ENCODE peak calls at places on chromosomes 12 and 14, in eight cellular contexts. N, B, P, O, W, T, D and G are unnamed samples.
A peak's percentile ranks its signal among the peaks of the same experiment; 100 is the strongest.

GRCh38 chr14:59161571-59162175 is 26.8 kb upstream of the DAAM1 start:
- DNase-seq in N (peak; percentile 26), B (peak; percentile 89), P (peak; percentile 63), O (peak; percentile 86), W (no peak), T (peak; percentile 74), D (peak; percentile 80), G (peak; percentile 74)

GRCh38 chr12:3683670-3684069 is 69.2 kb downstream of the CRACR2A start:
- DNase-seq in N (no peak), B (peak; percentile 75), P (peak; percentile 6), O (peak; percentile 16), W (no peak), T (peak; percentile 41), D (peak; percentile 76), G (no peak)

GRCh38 chr14:97723834-97724770 is 926.9 kb downstream of the VRK1 start:
- DNase-seq in N (no peak), B (no peak), P (no peak), O (no peak), W (no peak), T (peak; percentile 28), D (no peak), G (no peak)

GRCh38 chr12:614727-615060 is 48.6 kb downstream of the NINJ2 start:
- DNase-seq in N (no peak), B (no peak), P (no peak), O (no peak), W (no peak), T (peak; percentile 91), D (no peak), G (no peak)

GRCh38 chr12:130591736-130592135 is 124.4 kb downstream of the RIMBP2 start:
- DNase-seq in N (no peak), B (no peak), P (no peak), O (no peak), W (no peak), T (no peak), D (no peak), G (no peak)

GRCh38 chr12:131896811-131897270 is 2.4 kb downstream of the ULK1 start:
- DNase-seq in N (peak; percentile 51), B (no peak), P (no peak), O (no peak), W (no peak), T (no peak), D (no peak), G (no peak)

GRCh38 chr12:117101953-117102833 is 3.0 kb upstream of the TESC start:
- DNase-seq in N (no peak), B (no peak), P (no peak), O (no peak), W (no peak), T (no peak), D (no peak), G (no peak)

GRCh38 chr12:7069386-7069785 is 8.9 kb downstream of the C1S start:
- DNase-seq in N (no peak), B (no peak), P (no peak), O (no peak), W (no peak), T (no peak), D (no peak), G (no peak)

GRCh38 chr14:61152851-61153364 is 128.2 kb downstream of the TMEM30B start:
- DNase-seq in N (no peak), B (peak; percentile 38), P (peak; percentile 45), O (no peak), W (no peak), T (no peak), D (peak; percentile 93), G (no peak)

GRCh38 chr14:97791906-97792305 is 994.7 kb downstream of the VRK1 start:
- DNase-seq in N (no peak), B (no peak), P (peak; percentile 30), O (no peak), W (no peak), T (no peak), D (no peak), G (no peak)

GRCh38 chr12:73902270-73902669 is 635.4 kb upstream of the ATXN7L3B start:
- DNase-seq in N (no peak), B (no peak), P (peak; percentile 46), O (no peak), W (no peak), T (peak; percentile 25), D (no peak), G (no peak)

GRCh38 chr12:116717466-116718457 is 20.1 kb downstream of the SPRING1 start:
- DNase-seq in N (no peak), B (peak; percentile 65), P (no peak), O (peak; percentile 25), W (no peak), T (no peak), D (peak; percentile 76), G (peak; percentile 43)

GRCh38 chr14:94925416-94925815 is 155.5 kb upstream of the GSC start:
- DNase-seq in N (no peak), B (no peak), P (no peak), O (no peak), W (no peak), T (no peak), D (no peak), G (no peak)

GRCh38 chr12:128069359-128069997 is 197.5 kb upstream of the TMEM132C start:
- DNase-seq in N (no peak), B (peak; percentile 60), P (peak; percentile 92), O (peak; percentile 28), W (no peak), T (peak; percentile 35), D (peak; percentile 47), G (peak; percentile 18)

GRCh38 chr12:70648191-70648590 is 11.0 kb upstream of the PTPRB start:
- DNase-seq in N (no peak), B (peak; percentile 28), P (no peak), O (no peak), W (no peak), T (no peak), D (peak; percentile 11), G (no peak)

GRCh38 chr14:54440037-54440436 is 1.1 kb downstream of the CNIH1 start:
- DNase-seq in N (no peak), B (peak; percentile 34), P (no peak), O (no peak), W (no peak), T (peak; percentile 5), D (peak; percentile 44), G (peak; percentile 59)

GRCh38 chr12:7374423-7375144 is 69.4 kb downstream of the CD163L1 start:
- DNase-seq in N (no peak), B (peak; percentile 38), P (peak; percentile 48), O (no peak), W (no peak), T (peak; percentile 20), D (peak; percentile 58), G (peak; percentile 6)

GRCh38 chr14:85533821-85534271 is 3.9 kb downstream of the FLRT2 start:
- DNase-seq in N (no peak), B (peak; percentile 34), P (no peak), O (no peak), W (no peak), T (no peak), D (peak; percentile 37), G (no peak)

GRCh38 chr14:90368946-90369721 is 27.7 kb upstream of the CALM1 start:
- DNase-seq in N (no peak), B (peak; percentile 21), P (peak; percentile 66), O (no peak), W (no peak), T (peak; percentile 51), D (peak; percentile 67), G (no peak)

GRCh38 chr12:132264086-132265010 is 65.0 kb downstream of the GALNT9 start:
- DNase-seq in N (no peak), B (no peak), P (no peak), O (no peak), W (no peak), T (no peak), D (no peak), G (no peak)

GRCh38 chr12:39892146-39892545 is 213.7 kb downstream of the SLC2A13 start:
- DNase-seq in N (no peak), B (no peak), P (no peak), O (no peak), W (no peak), T (no peak), D (peak; percentile 11), G (no peak)

GRCh38 chr12:1350934-1351240 is 243.5 kb downstream of the FBXL14 start:
- DNase-seq in N (no peak), B (no peak), P (peak; percentile 10), O (no peak), W (no peak), T (no peak), D (peak; percentile 31), G (no peak)

GRCh38 chr14:53883739-53884138 is 72.9 kb downstream of the BMP4 start:
- DNase-seq in N (no peak), B (no peak), P (no peak), O (no peak), W (no peak), T (no peak), D (no peak), G (no peak)

GRCh38 chr12:51676875-51677274 is 85.8 kb downstream of the SCN8A start:
- DNase-seq in N (no peak), B (no peak), P (no peak), O (no peak), W (no peak), T (no peak), D (no peak), G (no peak)

GRCh38 chr12:121214171-121214777 is 4.3 kb downstream of the P2RX4 start:
- DNase-seq in N (no peak), B (peak; percentile 61), P (no peak), O (peak; percentile 43), W (no peak), T (peak; percentile 70), D (peak; percentile 71), G (peak; percentile 45)

GRCh38 chr12:84585996-84586395 is 326.6 kb downstream of the SLC6A15 start:
- DNase-seq in N (no peak), B (no peak), P (peak; percentile 85), O (peak; percentile 7), W (no peak), T (no peak), D (peak; percentile 58), G (no peak)

GRCh38 chr14:81245771-81246170 is 25.0 kb upstream of the GTF2A1 start:
- DNase-seq in N (no peak), B (no peak), P (no peak), O (peak; percentile 20), W (no peak), T (no peak), D (no peak), G (no peak)

GRCh38 chr14:60266021-60266937 is 17.3 kb downstream of the PPM1A start:
- DNase-seq in N (no peak), B (peak; percentile 56), P (peak; percentile 82), O (no peak), W (no peak), T (peak; percentile 35), D (peak; percentile 39), G (no peak)

GRCh38 chr12:53770281-53770680 is 18.5 kb upstream of the CISTR start:
- DNase-seq in N (no peak), B (peak; percentile 89), P (peak; percentile 97), O (peak; percentile 80), W (no peak), T (peak; percentile 91), D (peak; percentile 99), G (peak; percentile 54)

GRCh38 chr14:68598621-68599447 is 194.0 kb downstream of the ZFP36L1 start:
- DNase-seq in N (no peak), B (peak; percentile 95), P (peak; percentile 97), O (peak; percentile 90), W (no peak), T (peak; percentile 93), D (peak; percentile 95), G (peak; percentile 93)

GRCh38 chr12:80293759-80294158 is 150.3 kb upstream of the PTPRQ start:
- DNase-seq in N (no peak), B (no peak), P (no peak), O (no peak), W (no peak), T (no peak), D (no peak), G (no peak)